ENCODE peak calls at places on chromosomes 7 and 10, in eight cellular contexts. One of them, this sample, is unnamed.

GRCh38 chr10:18400201-18400910 is 251.0 kb downstream of the NSUN6 start:
- DNase-seq in astrocyte: no peak
- DNase-seq in mucosa of descending colon: peak
- DNase-seq in dorsolateral prefrontal cortex: peak
- DNase-seq in HCT116: no peak
- DNase-seq in neural crest cell: peak
- DNase-seq in OCI-LY7: no peak
- DNase-seq in GM13977: peak
- DNase-seq in this sample: no peak

GRCh38 chr10:72175166-72175565 is 40.6 kb upstream of the ANAPC16 start:
- DNase-seq in neural crest cell: no peak
- DNase-seq in OCI-LY7: no peak
- DNase-seq in GM13977: no peak
- DNase-seq in mucosa of descending colon: no peak
- DNase-seq in dorsolateral prefrontal cortex: no peak
- DNase-seq in HCT116: no peak
- DNase-seq in astrocyte: peak
- DNase-seq in this sample: no peak

GRCh38 chr10:107728807-107729206 is 564.3 kb upstream of the SORCS1 start:
- DNase-seq in dorsolateral prefrontal cortex: no peak
- DNase-seq in neural crest cell: no peak
- DNase-seq in mucosa of descending colon: no peak
- DNase-seq in HCT116: no peak
- DNase-seq in GM13977: no peak
- DNase-seq in OCI-LY7: no peak
- DNase-seq in astrocyte: no peak
- DNase-seq in this sample: no peak

GRCh38 chr7:100247152-100247757 is 27.5 kb downstream of the PVRIG start:
- DNase-seq in neural crest cell: no peak
- DNase-seq in dorsolateral prefrontal cortex: no peak
- DNase-seq in astrocyte: peak
- DNase-seq in HCT116: peak
- DNase-seq in mucosa of descending colon: no peak
- DNase-seq in OCI-LY7: no peak
- DNase-seq in GM13977: no peak
- DNase-seq in this sample: peak

GRCh38 chr7:29915481-29916215 is 74.0 kb downstream of the SCRN1 start:
- DNase-seq in mucosa of descending colon: no peak
- DNase-seq in astrocyte: peak
- DNase-seq in neural crest cell: no peak
- DNase-seq in OCI-LY7: no peak
- DNase-seq in dorsolateral prefrontal cortex: no peak
- DNase-seq in GM13977: no peak
- DNase-seq in HCT116: no peak
- DNase-seq in this sample: no peak

GRCh38 chr7:1854521-1855395 is 184.7 kb downstream of the ELFN1 start:
- DNase-seq in dorsolateral prefrontal cortex: no peak
- DNase-seq in HCT116: no peak
- DNase-seq in mucosa of descending colon: peak
- DNase-seq in neural crest cell: no peak
- DNase-seq in GM13977: no peak
- DNase-seq in astrocyte: no peak
- DNase-seq in OCI-LY7: no peak
- DNase-seq in this sample: peak

GRCh38 chr10:124200011-124200410 is 106.6 kb upstream of the CHST15 start:
- DNase-seq in mucosa of descending colon: no peak
- DNase-seq in neural crest cell: no peak
- DNase-seq in OCI-LY7: no peak
- DNase-seq in astrocyte: no peak
- DNase-seq in GM13977: no peak
- DNase-seq in HCT116: no peak
- DNase-seq in dorsolateral prefrontal cortex: no peak
- DNase-seq in this sample: no peak

GRCh38 chr10:79374312-79375191 is 27.3 kb downstream of the PPIF start:
- DNase-seq in OCI-LY7: peak
- DNase-seq in neural crest cell: peak
- DNase-seq in GM13977: peak
- DNase-seq in dorsolateral prefrontal cortex: peak
- DNase-seq in astrocyte: peak
- DNase-seq in HCT116: peak
- DNase-seq in mucosa of descending colon: peak
- DNase-seq in this sample: peak

GRCh38 chr10:109963439-109963838 is 40.1 kb upstream of the XPNPEP1 start:
- DNase-seq in neural crest cell: no peak
- DNase-seq in HCT116: no peak
- DNase-seq in astrocyte: no peak
- DNase-seq in GM13977: no peak
- DNase-seq in mucosa of descending colon: no peak
- DNase-seq in dorsolateral prefrontal cortex: no peak
- DNase-seq in OCI-LY7: no peak
- DNase-seq in this sample: no peak

GRCh38 chr7:151769189-151769821 is 107.6 kb downstream of the PRKAG2 start:
- DNase-seq in OCI-LY7: peak
- DNase-seq in HCT116: no peak
- DNase-seq in astrocyte: no peak
- DNase-seq in neural crest cell: no peak
- DNase-seq in GM13977: peak
- DNase-seq in mucosa of descending colon: no peak
- DNase-seq in dorsolateral prefrontal cortex: no peak
- DNase-seq in this sample: no peak

GRCh38 chr7:88042157-88042556 is 108.1 kb downstream of the ADAM22 start:
- DNase-seq in astrocyte: no peak
- DNase-seq in neural crest cell: no peak
- DNase-seq in HCT116: no peak
- DNase-seq in GM13977: no peak
- DNase-seq in OCI-LY7: no peak
- DNase-seq in dorsolateral prefrontal cortex: no peak
- DNase-seq in mucosa of descending colon: no peak
- DNase-seq in this sample: no peak

DNA sequence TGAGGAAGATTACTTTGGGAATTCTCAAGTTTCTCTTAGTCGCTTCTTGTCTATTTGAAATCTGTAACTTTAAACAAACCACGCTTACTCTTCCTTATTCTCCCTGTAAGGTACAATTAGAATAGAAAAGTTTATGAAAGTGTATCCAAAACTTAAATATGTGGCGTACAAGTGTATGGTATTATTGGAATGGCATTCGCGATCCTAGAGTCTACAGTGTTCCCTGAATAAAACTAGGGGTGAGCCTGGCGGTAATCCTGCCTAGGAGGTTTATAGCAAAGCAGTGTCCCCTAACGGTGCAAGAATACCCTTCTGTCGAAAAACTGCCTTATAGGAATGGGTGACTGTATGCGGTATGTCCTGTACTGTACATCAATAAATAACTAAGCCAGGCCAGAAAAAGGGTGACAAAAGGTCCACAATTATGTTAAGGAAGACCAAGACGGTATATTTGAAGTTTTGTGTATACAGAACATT is 1.2 kb downstream of the TASOR2 start:
- DNase-seq in dorsolateral prefrontal cortex: no peak
- DNase-seq in mucosa of descending colon: no peak
- DNase-seq in neural crest cell: no peak
- DNase-seq in astrocyte: no peak
- DNase-seq in OCI-LY7: peak
- DNase-seq in HCT116: no peak
- DNase-seq in GM13977: no peak
- DNase-seq in this sample: no peak
- TF ChIP-seq CTCF in dorsolateral prefrontal cortex: no peak
- TF ChIP-seq CTCF in mucosa of descending colon: no peak
- TF ChIP-seq CTCF in neural crest cell: no peak
- TF ChIP-seq CTCF in astrocyte: no peak
- TF ChIP-seq CTCF in OCI-LY7: peak
- TF ChIP-seq CTCF in HCT116: no peak
- TF ChIP-seq CTCF in GM13977: peak
- TF ChIP-seq CTCF in this sample: peak

GRCh38 chr7:23012186-23012585 is 1.7 kb downstream of the HYCC1 start:
- DNase-seq in mucosa of descending colon: no peak
- DNase-seq in OCI-LY7: no peak
- DNase-seq in HCT116: no peak
- DNase-seq in dorsolateral prefrontal cortex: no peak
- DNase-seq in GM13977: no peak
- DNase-seq in astrocyte: no peak
- DNase-seq in neural crest cell: no peak
- DNase-seq in this sample: no peak

GRCh38 chr7:23013715-23014649 is at the start of gene HYCC1:
- DNase-seq in neural crest cell: peak
- DNase-seq in HCT116: peak
- DNase-seq in dorsolateral prefrontal cortex: peak
- DNase-seq in astrocyte: peak
- DNase-seq in GM13977: peak
- DNase-seq in mucosa of descending colon: peak
- DNase-seq in OCI-LY7: peak
- DNase-seq in this sample: peak

GRCh38 chr7:23011222-23011924 is 2.6 kb downstream of the HYCC1 start:
- DNase-seq in GM13977: no peak
- DNase-seq in mucosa of descending colon: no peak
- DNase-seq in OCI-LY7: no peak
- DNase-seq in dorsolateral prefrontal cortex: no peak
- DNase-seq in astrocyte: no peak
- DNase-seq in neural crest cell: no peak
- DNase-seq in HCT116: no peak
- DNase-seq in this sample: no peak

GRCh38 chr7:23014681-23015080 is 751 bp upstream of the HYCC1 start:
- DNase-seq in GM13977: no peak
- DNase-seq in dorsolateral prefrontal cortex: no peak
- DNase-seq in astrocyte: no peak
- DNase-seq in OCI-LY7: peak
- DNase-seq in neural crest cell: no peak
- DNase-seq in mucosa of descending colon: no peak
- DNase-seq in HCT116: no peak
- DNase-seq in this sample: no peak

DNA sequence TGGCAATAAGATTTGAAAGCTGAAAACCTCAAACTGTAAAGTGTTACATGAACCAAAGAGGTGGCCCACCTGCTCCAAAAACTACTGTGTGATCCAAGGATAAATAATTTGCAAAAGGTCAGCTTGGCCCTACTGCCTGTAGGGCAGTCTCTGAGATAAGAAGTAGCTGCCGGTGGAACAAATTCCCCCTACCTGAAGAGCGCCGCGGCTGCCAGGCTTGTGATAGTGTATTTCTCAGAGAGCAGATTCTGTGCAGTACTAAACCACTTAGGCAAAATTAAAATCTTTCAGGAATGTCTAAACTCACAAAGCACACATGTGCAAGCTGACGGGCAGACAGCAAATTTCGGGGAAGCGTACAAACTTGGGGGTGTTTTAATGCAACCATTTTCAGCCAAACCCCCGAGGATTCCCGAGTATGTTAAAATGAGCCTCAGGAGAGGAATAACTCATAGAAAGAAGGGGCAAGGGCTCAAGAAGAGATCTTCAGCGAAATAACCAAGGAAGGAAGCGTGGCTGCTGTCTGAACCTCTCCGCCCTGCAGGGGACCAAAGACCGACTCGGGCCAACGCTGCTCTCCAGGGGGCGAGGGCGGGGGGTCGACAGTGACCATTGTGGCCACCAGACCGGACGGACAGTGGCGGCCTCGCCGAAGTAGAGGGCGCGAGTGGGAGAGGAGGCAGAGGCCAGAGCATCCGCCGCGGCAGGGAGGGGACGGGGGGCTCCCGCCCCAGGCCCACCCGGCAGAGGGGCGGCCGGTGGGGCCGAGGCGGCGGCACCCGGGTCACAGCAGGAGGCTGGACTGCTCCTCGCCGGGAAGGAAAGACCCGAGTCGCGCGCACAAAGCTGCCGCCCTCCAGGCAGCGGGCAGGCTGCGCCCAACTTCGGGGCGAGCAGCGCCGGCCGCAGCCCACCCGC is 874 bp downstream of the HYCC1 start:
- DNase-seq in astrocyte: no peak
- DNase-seq in mucosa of descending colon: peak
- DNase-seq in dorsolateral prefrontal cortex: peak
- DNase-seq in GM13977: no peak
- DNase-seq in OCI-LY7: peak
- DNase-seq in HCT116: no peak
- DNase-seq in neural crest cell: peak
- DNase-seq in this sample: no peak
- TF ChIP-seq CTCF in astrocyte: no peak
- TF ChIP-seq CTCF in mucosa of descending colon: no peak
- TF ChIP-seq CTCF in dorsolateral prefrontal cortex: no peak
- TF ChIP-seq CTCF in GM13977: peak
- TF ChIP-seq CTCF in OCI-LY7: peak
- TF ChIP-seq CTCF in HCT116: no peak
- TF ChIP-seq CTCF in neural crest cell: peak
- TF ChIP-seq CTCF in this sample: no peak

GRCh38 chr7:66088861-66089838 is 13.5 kb downstream of the ASL start:
- DNase-seq in neural crest cell: no peak
- DNase-seq in astrocyte: no peak
- DNase-seq in dorsolateral prefrontal cortex: no peak
- DNase-seq in mucosa of descending colon: no peak
- DNase-seq in GM13977: no peak
- DNase-seq in HCT116: no peak
- DNase-seq in OCI-LY7: no peak
- DNase-seq in this sample: no peak

GRCh38 chr7:66082083-66082482 is 6.5 kb downstream of the ASL start:
- DNase-seq in dorsolateral prefrontal cortex: no peak
- DNase-seq in astrocyte: no peak
- DNase-seq in GM13977: no peak
- DNase-seq in OCI-LY7: no peak
- DNase-seq in mucosa of descending colon: peak
- DNase-seq in neural crest cell: no peak
- DNase-seq in HCT116: no peak
- DNase-seq in this sample: no peak

GRCh38 chr7:66082886-66083415 is 7.3 kb downstream of the ASL start:
- DNase-seq in HCT116: no peak
- DNase-seq in dorsolateral prefrontal cortex: no peak
- DNase-seq in astrocyte: no peak
- DNase-seq in GM13977: no peak
- DNase-seq in OCI-LY7: no peak
- DNase-seq in neural crest cell: no peak
- DNase-seq in mucosa of descending colon: peak
- DNase-seq in this sample: no peak

GRCh38 chr7:66078067-66078466 is 2.4 kb downstream of the ASL start:
- DNase-seq in dorsolateral prefrontal cortex: no peak
- DNase-seq in HCT116: no peak
- DNase-seq in mucosa of descending colon: peak
- DNase-seq in OCI-LY7: no peak
- DNase-seq in GM13977: no peak
- DNase-seq in astrocyte: no peak
- DNase-seq in neural crest cell: no peak
- DNase-seq in this sample: no peak

DNA sequence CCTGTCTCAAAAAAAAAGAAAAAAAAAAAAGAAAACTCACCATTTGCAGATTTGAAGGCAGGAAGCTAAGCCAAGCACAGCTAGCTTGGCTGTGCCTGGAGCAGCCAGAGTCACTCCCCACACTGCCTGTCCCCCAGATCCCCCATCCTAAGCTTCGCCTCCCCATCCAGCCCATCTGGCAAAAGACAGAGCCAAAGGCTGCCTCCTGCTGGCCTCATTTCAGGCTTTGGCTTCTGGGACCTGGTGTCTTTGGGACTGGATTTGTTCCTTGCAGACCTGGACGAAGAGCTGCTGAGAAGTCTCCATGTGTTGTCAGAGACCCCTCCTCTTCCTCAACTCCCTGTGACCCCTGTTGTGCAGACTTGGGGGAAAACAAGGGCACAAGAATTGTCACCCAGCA is 8.1 kb downstream of the ASL start:
- DNase-seq in HCT116: no peak
- DNase-seq in dorsolateral prefrontal cortex: no peak
- DNase-seq in astrocyte: no peak
- DNase-seq in neural crest cell: no peak
- DNase-seq in OCI-LY7: no peak
- DNase-seq in GM13977: no peak
- DNase-seq in mucosa of descending colon: peak
- DNase-seq in this sample: no peak
- TF ChIP-seq CTCF in HCT116: no peak
- TF ChIP-seq CTCF in dorsolateral prefrontal cortex: no peak
- TF ChIP-seq CTCF in astrocyte: no peak
- TF ChIP-seq CTCF in neural crest cell: no peak
- TF ChIP-seq CTCF in OCI-LY7: no peak
- TF ChIP-seq CTCF in GM13977: no peak
- TF ChIP-seq CTCF in mucosa of descending colon: no peak
- TF ChIP-seq CTCF in this sample: no peak

GRCh38 chr10:92419740-92420553 is 129.0 kb downstream of the MARCHF5 start:
- DNase-seq in OCI-LY7: no peak
- DNase-seq in dorsolateral prefrontal cortex: no peak
- DNase-seq in mucosa of descending colon: peak
- DNase-seq in astrocyte: peak
- DNase-seq in GM13977: no peak
- DNase-seq in neural crest cell: no peak
- DNase-seq in HCT116: no peak
- DNase-seq in this sample: no peak
- TF ChIP-seq CTCF in OCI-LY7: peak
- TF ChIP-seq CTCF in dorsolateral prefrontal cortex: no peak
- TF ChIP-seq CTCF in mucosa of descending colon: no peak
- TF ChIP-seq CTCF in astrocyte: peak
- TF ChIP-seq CTCF in GM13977: no peak
- TF ChIP-seq CTCF in neural crest cell: no peak
- TF ChIP-seq CTCF in HCT116: no peak
- TF ChIP-seq CTCF in this sample: no peak